ENCODE peak calls at places on chromosome 22, in four cellular contexts. B, V, G and F are unnamed samples.

GRCh38 chr22:35220221-35220620 is 37.1 kb upstream of the HMGXB4 start:
- DNase-seq in G (no peak), B (no peak), V (no peak), F (no peak)

GRCh38 chr22:49211176-49211575 is 616.5 kb downstream of the BRD1 start:
- DNase-seq in G (no peak), V (no peak), B (no peak), F (no peak)

GRCh38 chr22:29988719-29989118 is 91.5 kb upstream of the HORMAD2 start:
- DNase-seq in B (peak), V (no peak), G (no peak), F (no peak)

GRCh38 chr22:49503896-49504521 is 323.7 kb downstream of the BRD1 start:
- DNase-seq in B (no peak), V (no peak), G (no peak), F (no peak)

GRCh38 chr22:45496451-45496941 is 6.2 kb upstream of the FBLN1 start:
- DNase-seq in G (no peak), B (no peak), V (no peak), F (no peak)

GRCh38 chr22:36360011-36360410 is 27.8 kb downstream of the MYH9 start:
- DNase-seq in B (no peak), V (no peak), G (no peak), F (no peak)

GRCh38 chr22:17397756-17398155 is 28.5 kb downstream of the CECR2 start:
- DNase-seq in B (no peak), G (no peak), V (no peak), F (no peak)

GRCh38 chr22:35380537-35381423 is at the start of gene HMOX1:
- DNase-seq in B (peak), V (peak), G (no peak), F (peak)

GRCh38 chr22:43314611-43315010 is 28.6 kb downstream of the SCUBE1 start:
- DNase-seq in B (no peak), V (no peak), G (no peak), F (no peak)

GRCh38 chr22:48643066-48643731 is 1184.5 kb downstream of the BRD1 start:
- DNase-seq in V (no peak), B (no peak), G (no peak), F (no peak)

GRCh38 chr22:37710675-37711074 is 13.8 kb downstream of the TRIOBP start:
- DNase-seq in B (no peak), G (no peak), V (no peak), F (no peak)

GRCh38 chr22:23518381-23519187 is 61.5 kb downstream of the IGLL1 start:
- DNase-seq in B (no peak), V (no peak), G (no peak), F (no peak)

GRCh38 chr22:37659066-37659896 is 758 bp downstream of the PDXP start:
- DNase-seq in B (no peak), G (no peak), V (no peak), F (no peak)

GRCh38 chr22:44776535-44777363 is 24.4 kb downstream of the ARHGAP8 start:
- DNase-seq in V (no peak), G (no peak), B (no peak), F (no peak)

GRCh38 chr22:42680648-42681047 is 31.5 kb upstream of the CYB5R3 start:
- DNase-seq in B (peak), V (no peak), G (no peak), F (no peak)

GRCh38 chr22:17120711-17121234 is 387 bp downstream of the TMEM121B start:
- DNase-seq in B (no peak), G (no peak), V (no peak), F (no peak)

GRCh38 chr22:37267128-37267587 is 15.2 kb upstream of the CYTH4 start:
- DNase-seq in B (peak), G (peak), V (peak), F (peak)

GRCh38 chr22:44186737-44187136 is 6.0 kb downstream of the PARVG start:
- DNase-seq in V (no peak), B (no peak), G (no peak), F (no peak)

GRCh38 chr22:22903355-22903777 is 15.8 kb downstream of the IGLL5 start:
- DNase-seq in B (no peak), V (no peak), G (no peak), F (no peak)

GRCh38 chr22:46077669-46078099 is 72.6 kb upstream of the PPARA start:
- DNase-seq in G (no peak), B (no peak), V (no peak), F (no peak)

GRCh38 chr22:32996702-32997101 is 61.5 kb downstream of the SYN3 start:
- DNase-seq in V (no peak), G (no peak), B (no peak), F (no peak)